ENCODE peak calls at places on chromosomes 2 and 18, in eight cellular contexts. O, H, M, X, V, S, F and A are unnamed samples.

GRCh38 chr2:169071455-169071854 is 2.1 kb downstream of the DHRS9 start:
- DNase-seq in O (no peak), H (no peak), M (no peak), X (no peak), V (no peak), S (no peak), F (no peak), A (no peak)

GRCh38 chr2:96876036-96876810 is 6.3 kb upstream of the SEMA4C start:
- DNase-seq in O (no peak), H (no peak), M (no peak), X (no peak), V (no peak), S (no peak), F (no peak), A (no peak)

GRCh38 chr2:54360055-54360792 is 95.9 kb upstream of the SPTBN1 start:
- DNase-seq in O (peak), H (no peak), M (no peak), X (no peak), V (no peak), S (no peak), F (no peak), A (no peak)

GRCh38 chr2:220043155-220043992 is 415.9 kb downstream of the SLC4A3 start:
- DNase-seq in O (no peak), H (no peak), M (no peak), X (peak), V (no peak), S (no peak), F (no peak), A (no peak)

GRCh38 chr18:8987250-8987649 is 115.2 kb upstream of the NDUFV2 start:
- DNase-seq in O (peak), H (no peak), M (no peak), X (no peak), V (no peak), S (no peak), F (no peak), A (no peak)

GRCh38 chr2:219661955-219662395 is 34.5 kb downstream of the SLC4A3 start:
- DNase-seq in O (no peak), H (no peak), M (no peak), X (no peak), V (no peak), S (no peak), F (no peak), A (no peak)

GRCh38 chr2:71685073-71685848 is 231.9 kb downstream of the DYSF start:
- DNase-seq in O (no peak), H (no peak), M (no peak), X (no peak), V (no peak), S (no peak), F (no peak), A (no peak)

GRCh38 chr2:96764253-96764637 is 3.5 kb downstream of the CNNM4 start:
- DNase-seq in O (no peak), H (no peak), M (no peak), X (no peak), V (no peak), S (no peak), F (no peak), A (peak)

GRCh38 chr2:238415036-238415764 is 11.5 kb upstream of the ASB1 start:
- DNase-seq in O (no peak), H (no peak), M (peak), X (no peak), V (no peak), S (no peak), F (no peak), A (no peak)

GRCh38 chr2:127864877-127865276 is 6.9 kb upstream of the POLR2D start:
- DNase-seq in O (no peak), H (no peak), M (no peak), X (peak), V (no peak), S (no peak), F (no peak), A (no peak)

GRCh38 chr18:79600141-79600540 is 79.5 kb upstream of the CTDP1 start:
- DNase-seq in O (no peak), H (no peak), M (no peak), X (no peak), V (no peak), S (no peak), F (no peak), A (peak)

GRCh38 chr2:172211507-172211906 is 108.8 kb upstream of the DLX2 start:
- DNase-seq in O (no peak), H (no peak), M (no peak), X (no peak), V (no peak), S (no peak), F (no peak), A (no peak)

GRCh38 chr2:44364604-44365003 is 2.9 kb downstream of the CAMKMT start:
- DNase-seq in O (no peak), H (no peak), M (no peak), X (no peak), V (no peak), S (no peak), F (no peak), A (no peak)

GRCh38 chr2:107027205-107027604 is 141.2 kb upstream of the ST6GAL2 start:
- DNase-seq in O (no peak), H (no peak), M (no peak), X (no peak), V (no peak), S (no peak), F (no peak), A (no peak)

GRCh38 chr2:18630541-18630940 is 41.2 kb upstream of the NT5C1B start:
- DNase-seq in O (no peak), H (no peak), M (no peak), X (no peak), V (no peak), S (no peak), F (no peak), A (no peak)

GRCh38 chr18:8969639-8970378 is 132.7 kb upstream of the NDUFV2 start:
- DNase-seq in O (no peak), H (no peak), M (no peak), X (no peak), V (no peak), S (no peak), F (no peak), A (no peak)

GRCh38 chr2:121075641-121076500 is 209.1 kb downstream of the TFCP2L1 start:
- DNase-seq in O (peak), H (no peak), M (no peak), X (no peak), V (peak), S (no peak), F (no peak), A (no peak)

GRCh38 chr2:17792515-17792914 is 23.7 kb upstream of the MSGN1 start:
- DNase-seq in O (no peak), H (no peak), M (no peak), X (no peak), V (no peak), S (peak), F (no peak), A (no peak)

GRCh38 chr18:56043691-56044090 is 455.7 kb upstream of the TCF4 start:
- DNase-seq in O (peak), H (no peak), M (no peak), X (no peak), V (peak), S (no peak), F (no peak), A (no peak)

GRCh38 chr2:67641709-67642397 is 244.7 kb downstream of the ETAA1 start:
- DNase-seq in O (no peak), H (no peak), M (no peak), X (peak), V (no peak), S (no peak), F (no peak), A (no peak)

GRCh38 chr2:23285076-23285795 is 99.7 kb upstream of the KLHL29 start:
- DNase-seq in O (no peak), H (no peak), M (no peak), X (no peak), V (no peak), S (no peak), F (no peak), A (no peak)

GRCh38 chr2:217729426-217730058 is 273.3 kb downstream of the TNS1 start:
- DNase-seq in O (peak), H (no peak), M (no peak), X (peak), V (no peak), S (no peak), F (no peak), A (no peak)